ENCODE peak calls at places on chromosome 13, in nine cellular contexts. A is fibroblast of villous mesenchyme, T is tibial artery, J is stomach, E is AG09309, N is astrocyte of the spinal cord, L is omental fat pad, C is NB4, O is testis. S is an unnamed sample.

GRCh38 chr13:51234676-51235075 is 12.5 kb downstream of the FAM124A start:
- DNase-seq in A (peak), T (no peak), J (no peak), E (no peak), N (no peak), L (no peak), C (no peak), O (no peak), S (no peak)

GRCh38 chr13:97798171-97798821 is 155.2 kb upstream of the IPO5 start:
- DNase-seq in A (no peak), T (no peak), J (no peak), E (no peak), N (no peak), L (no peak), C (no peak), O (no peak), S (no peak)

GRCh38 chr13:42395066-42395821 is 123.3 kb downstream of the AKAP11 start:
- DNase-seq in A (no peak), T (no peak), J (no peak), E (no peak), N (no peak), L (no peak), C (no peak), O (no peak), S (no peak)

GRCh38 chr13:27442071-27442647 is 8.2 kb downstream of the MTIF3 start:
- DNase-seq in A (no peak), T (no peak), J (no peak), E (no peak), N (no peak), L (no peak), C (no peak), O (no peak), S (no peak)

GRCh38 chr13:103640617-103641016 is 574.4 kb upstream of the SLC10A2 start:
- DNase-seq in A (no peak), T (no peak), J (no peak), E (no peak), N (no peak), L (no peak), C (no peak), O (no peak), S (no peak)

GRCh38 chr13:81565849-81566248 is 1224.9 kb upstream of the SPRY2 start:
- DNase-seq in A (no peak), T (no peak), J (no peak), E (no peak), N (no peak), L (no peak), C (no peak), O (no peak), S (no peak)

GRCh38 chr13:95315752-95316151 is 14.5 kb upstream of the ABCC4 start:
- DNase-seq in A (no peak), T (no peak), J (no peak), E (no peak), N (no peak), L (no peak), C (no peak), O (no peak), S (no peak)

GRCh38 chr13:73368608-73369007 is 309.8 kb downstream of the KLF5 start:
- DNase-seq in A (no peak), T (no peak), J (no peak), E (no peak), N (no peak), L (no peak), C (no peak), O (no peak), S (no peak)

GRCh38 chr13:71962126-71962525 is 95.1 kb upstream of the DACH1 start:
- DNase-seq in A (no peak), T (no peak), J (no peak), E (no peak), N (no peak), L (no peak), C (no peak), O (no peak), S (no peak)

GRCh38 chr13:29850213-29850898 is at the start of gene UBL3:
- DNase-seq in A (peak), T (peak), J (peak), E (peak), N (peak), L (peak), C (peak), O (peak), S (peak)

GRCh38 chr13:43305416-43305815 is 282.0 kb downstream of the DNAJC15 start:
- DNase-seq in A (no peak), T (no peak), J (no peak), E (no peak), N (no peak), L (no peak), C (no peak), O (no peak), S (no peak)

GRCh38 chr13:61414686-61415664 is 674 bp downstream of the PCDH20 start:
- DNase-seq in A (no peak), T (no peak), J (peak), E (no peak), N (peak), L (no peak), C (no peak), O (peak), S (no peak)

GRCh38 chr13:48644951-48645350 is 8.8 kb upstream of the CYSLTR2 start:
- DNase-seq in A (no peak), T (no peak), J (no peak), E (no peak), N (no peak), L (no peak), C (no peak), O (no peak), S (no peak)

GRCh38 chr13:100933841-100934240 is 259.2 kb upstream of the TMTC4 start:
- DNase-seq in A (no peak), T (no peak), J (no peak), E (no peak), N (no peak), L (no peak), C (no peak), O (no peak), S (no peak)

GRCh38 chr13:18628428-18628827 is 553.2 kb downstream of the TUBA3C start:
- DNase-seq in A (no peak), T (no peak), J (no peak), E (no peak), N (no peak), L (no peak), C (no peak), O (peak), S (no peak)

GRCh38 chr13:99119686-99120085 is 81.0 kb upstream of the UBAC2 start:
- DNase-seq in A (no peak), T (no peak), J (no peak), E (no peak), N (no peak), L (no peak), C (no peak), O (no peak), S (no peak)

GRCh38 chr13:42333613-42334328 is 61.8 kb downstream of the AKAP11 start:
- DNase-seq in A (peak), T (no peak), J (no peak), E (no peak), N (peak), L (no peak), C (peak), O (peak), S (peak)

GRCh38 chr13:80050252-80050651 is 290.7 kb downstream of the SPRY2 start:
- DNase-seq in A (no peak), T (no peak), J (no peak), E (no peak), N (peak), L (no peak), C (peak), O (no peak), S (no peak)

GRCh38 chr13:26847281-26847680 is 86.7 kb upstream of the GPR12 start:
- DNase-seq in A (no peak), T (no peak), J (no peak), E (no peak), N (no peak), L (no peak), C (no peak), O (no peak), S (no peak)

GRCh38 chr13:106796280-106797047 is 228.5 kb upstream of the ARGLU1 start:
- DNase-seq in A (no peak), T (no peak), J (no peak), E (no peak), N (no peak), L (no peak), C (no peak), O (no peak), S (no peak)

GRCh38 chr13:41384749-41385503 is 72.4 kb upstream of the RGCC start:
- DNase-seq in A (no peak), T (no peak), J (no peak), E (no peak), N (peak), L (no peak), C (peak), O (no peak), S (no peak)

GRCh38 chr13:76711515-76712182 is 174.6 kb downstream of the KCTD12 start:
- DNase-seq in A (peak), T (peak), J (no peak), E (peak), N (peak), L (no peak), C (peak), O (peak), S (peak)

GRCh38 chr13:61880576-61881283 is 465.1 kb upstream of the PCDH20 start:
- DNase-seq in A (no peak), T (no peak), J (peak), E (no peak), N (peak), L (no peak), C (peak), O (peak), S (no peak)

GRCh38 chr13:111046590-111047141 is 68.4 kb upstream of the ARHGEF7 start:
- DNase-seq in A (peak), T (no peak), J (no peak), E (no peak), N (peak), L (no peak), C (peak), O (no peak), S (peak)
- TF ChIP-seq CTCF in A (peak), T (peak), J (no peak), E (peak), N (peak), L (no peak), C (peak), O (peak), S (peak)

DNA sequence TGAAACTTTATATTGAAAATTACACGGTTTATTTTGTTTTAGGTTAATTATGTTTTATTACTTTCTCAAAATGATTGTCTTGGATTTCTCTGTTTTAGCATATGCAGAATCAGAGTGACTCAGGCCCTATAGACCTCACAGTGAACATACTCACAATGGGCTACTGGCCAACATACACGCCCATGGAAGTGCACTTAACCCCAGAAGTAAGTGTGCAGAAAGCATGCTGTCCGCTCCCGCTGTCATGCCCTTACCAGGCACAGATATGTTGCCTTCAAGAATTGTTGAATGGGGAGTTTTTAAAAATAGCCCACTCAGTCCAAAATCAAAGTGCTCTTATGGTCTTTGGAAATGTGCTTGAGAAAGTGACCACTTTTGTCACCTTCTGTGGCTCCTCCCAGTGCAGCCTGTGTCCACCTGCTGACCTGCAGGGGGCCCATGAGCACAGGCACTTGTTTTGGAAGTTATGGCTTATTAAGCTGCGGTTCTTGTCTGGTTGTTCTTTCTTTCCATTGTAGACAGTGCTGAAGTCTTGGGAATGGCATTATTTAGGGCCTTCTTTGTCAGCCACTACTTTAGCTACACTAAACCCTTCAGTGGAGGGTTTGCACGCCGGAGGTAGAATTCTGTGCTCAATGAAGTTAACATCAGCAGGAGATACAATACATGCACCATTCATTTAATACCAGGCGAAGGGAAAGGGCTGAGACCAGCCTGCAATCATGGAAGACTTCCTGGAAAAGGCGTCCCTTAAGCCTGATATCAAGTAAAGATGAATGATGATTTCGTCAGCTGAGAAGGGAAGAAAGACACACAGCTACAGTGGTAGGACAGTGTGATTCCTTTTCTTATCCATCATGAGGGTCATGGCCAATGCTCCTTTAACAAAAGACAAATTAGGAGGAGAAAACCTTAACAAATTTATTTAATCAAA is 36.7 kb downstream of the CUL4A start:
- DNase-seq in A (no peak), T (no peak), J (no peak), E (no peak), N (no peak), L (no peak), C (no peak), O (no peak), S (no peak)
- TF ChIP-seq CTCF in A (peak), T (no peak), J (no peak), E (peak), N (peak), L (no peak), C (peak), O (no peak), S (peak)

GRCh38 chr13:36089130-36089529 is 42.1 kb downstream of the DCLK1 start:
- DNase-seq in A (peak), T (no peak), J (no peak), E (no peak), N (no peak), L (no peak), C (no peak), O (no peak), S (no peak)
- TF ChIP-seq CTCF in A (no peak), T (no peak), J (no peak), E (no peak), N (no peak), L (no peak), C (no peak), O (no peak), S (no peak)

GRCh38 chr13:25725104-25725503 is 326.7 kb downstream of the SHISA2 start:
- DNase-seq in A (no peak), T (no peak), J (no peak), E (no peak), N (no peak), L (no peak), C (peak), O (no peak), S (no peak)
- TF ChIP-seq CTCF in A (no peak), T (no peak), J (no peak), E (no peak), N (no peak), L (no peak), C (no peak), O (no peak), S (no peak)

DNA sequence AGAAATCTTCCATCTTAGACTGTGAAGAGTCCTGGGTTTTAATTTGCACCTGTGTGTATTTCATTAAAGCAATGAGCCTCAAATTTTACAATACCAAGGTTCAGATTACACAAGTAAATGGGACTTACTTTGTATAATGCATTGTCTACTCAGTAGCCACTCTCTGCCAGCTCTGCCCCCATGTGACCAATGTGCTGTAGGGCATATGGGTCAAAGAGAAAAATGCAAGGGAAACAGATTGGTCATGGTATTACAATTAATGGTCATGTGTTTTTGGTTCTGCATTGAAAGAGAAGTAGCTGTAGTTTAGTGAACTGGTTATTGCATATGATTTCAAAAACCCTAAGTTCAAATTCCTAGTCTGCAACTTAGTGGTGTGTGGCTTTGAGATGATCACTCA is 545.5 kb downstream of the SUCLA2 start:
- DNase-seq in A (no peak), T (no peak), J (no peak), E (no peak), N (no peak), L (no peak), C (peak), O (peak), S (peak)
- TF ChIP-seq CTCF in A (peak), T (no peak), J (no peak), E (no peak), N (peak), L (no peak), C (no peak), O (no peak), S (peak)

DNA sequence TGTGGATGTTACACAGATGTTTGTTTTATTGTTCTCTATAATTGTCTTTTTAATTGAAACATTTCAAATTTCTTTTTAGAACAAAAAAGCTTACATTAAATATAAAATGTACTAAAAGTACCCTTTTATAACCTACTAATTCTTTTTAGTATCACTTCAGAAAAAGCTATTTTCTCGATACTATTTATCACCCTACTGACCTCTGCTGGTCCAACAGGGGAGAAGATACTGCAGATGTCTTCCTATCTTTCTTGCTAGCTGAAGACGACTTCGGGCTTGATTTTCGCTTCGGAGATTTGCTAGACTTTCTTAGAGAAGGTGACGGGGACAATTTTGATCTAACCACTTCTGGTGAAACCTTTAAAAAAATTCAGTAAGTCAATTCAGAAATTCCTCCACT is 42.4 kb downstream of the ZC3H13 start:
- DNase-seq in A (peak), T (no peak), J (no peak), E (no peak), N (peak), L (no peak), C (peak), O (peak), S (no peak)
- TF ChIP-seq CTCF in A (peak), T (no peak), J (no peak), E (peak), N (peak), L (no peak), C (peak), O (no peak), S (peak)